ENCODE peak calls at places on chromosomes 7 and 10, in seven cellular contexts. V is body of pancreas, A is uterus, T is H54, G is stomach, S is thyroid gland, O is K562. K is an unnamed sample.

GRCh38 chr7:130995252-130996081 is 261.5 kb upstream of the KLF14 start:
- DNase-seq in V (peak), A (no peak), T (no peak), G (peak), S (no peak), O (no peak), K (no peak)

GRCh38 chr10:30396708-30397107 is 37.3 kb upstream of the MAP3K8 start:
- DNase-seq in V (no peak), A (no peak), T (no peak), G (no peak), S (no peak), O (no peak), K (no peak)

GRCh38 chr7:137916980-137917645 is 70.3 kb upstream of the DGKI start:
- DNase-seq in V (no peak), A (no peak), T (no peak), G (no peak), S (peak), O (no peak), K (no peak)

GRCh38 chr10:44016589-44017482 is 368.1 kb downstream of the CXCL12 start:
- DNase-seq in V (no peak), A (peak), T (no peak), G (no peak), S (no peak), O (no peak), K (no peak)

GRCh38 chr7:113076703-113077102 is 9.9 kb downstream of the GPR85 start:
- DNase-seq in V (no peak), A (no peak), T (no peak), G (no peak), S (no peak), O (no peak), K (no peak)

GRCh38 chr7:34277016-34277800 is 371.9 kb downstream of the BMPER start:
- DNase-seq in V (no peak), A (no peak), T (no peak), G (no peak), S (no peak), O (no peak), K (no peak)

GRCh38 chr7:46315891-46316290 is 394.8 kb upstream of the IGFBP3 start:
- DNase-seq in V (no peak), A (no peak), T (no peak), G (no peak), S (no peak), O (no peak), K (no peak)

GRCh38 chr7:120360918-120361317 is 87.9 kb downstream of the KCND2 start:
- DNase-seq in V (no peak), A (no peak), T (no peak), G (no peak), S (no peak), O (no peak), K (no peak)

GRCh38 chr7:71193099-71193810 is 61.3 kb downstream of the GALNT17 start:
- DNase-seq in V (no peak), A (no peak), T (no peak), G (no peak), S (no peak), O (no peak), K (no peak)

GRCh38 chr7:151425670-151426075 is 14.3 kb downstream of the CRYGN start:
- DNase-seq in V (no peak), A (no peak), T (no peak), G (no peak), S (no peak), O (no peak), K (no peak)

GRCh38 chr10:3226960-3227724 is 54.6 kb upstream of the PITRM1 start:
- DNase-seq in V (no peak), A (no peak), T (peak), G (no peak), S (no peak), O (no peak), K (no peak)

GRCh38 chr7:127976056-127976455 is 55.2 kb downstream of the LRRC4 start:
- DNase-seq in V (no peak), A (no peak), T (no peak), G (peak), S (no peak), O (no peak), K (no peak)

GRCh38 chr10:73969224-73969811 is 28.6 kb upstream of the VCL start:
- DNase-seq in V (no peak), A (no peak), T (no peak), G (no peak), S (no peak), O (no peak), K (no peak)

GRCh38 chr7:20588678-20589077 is 26.8 kb upstream of the ABCB5 start:
- DNase-seq in V (no peak), A (no peak), T (no peak), G (no peak), S (no peak), O (no peak), K (no peak)

GRCh38 chr7:123751816-123752215 is 3.0 kb upstream of the WASL start:
- DNase-seq in V (no peak), A (no peak), T (no peak), G (no peak), S (no peak), O (no peak), K (peak)

GRCh38 chr7:110224643-110225042 is 866.3 kb upstream of the LRRN3 start:
- DNase-seq in V (peak), A (no peak), T (no peak), G (no peak), S (no peak), O (no peak), K (no peak)

GRCh38 chr10:60350400-60350799 is 39.3 kb downstream of the ANK3 start:
- DNase-seq in V (peak), A (no peak), T (no peak), G (no peak), S (no peak), O (no peak), K (no peak)

GRCh38 chr7:45219801-45220200 is 62.2 kb downstream of the RAMP3 start:
- DNase-seq in V (no peak), A (no peak), T (no peak), G (no peak), S (no peak), O (no peak), K (no peak)

GRCh38 chr10:120963053-120963533 is 111.9 kb downstream of the WDR11 start:
- DNase-seq in V (no peak), A (no peak), T (no peak), G (no peak), S (peak), O (no peak), K (no peak)

GRCh38 chr10:3468919-3469638 is 296.5 kb upstream of the PITRM1 start:
- DNase-seq in V (no peak), A (peak), T (peak), G (no peak), S (no peak), O (no peak), K (no peak)

GRCh38 chr7:106538638-106539037 is 122.3 kb downstream of the CCDC71L start:
- DNase-seq in V (no peak), A (no peak), T (no peak), G (no peak), S (no peak), O (no peak), K (no peak)

GRCh38 chr10:63596924-63597323 is 75.7 kb downstream of the REEP3 start:
- DNase-seq in V (no peak), A (no peak), T (no peak), G (no peak), S (no peak), O (no peak), K (no peak)

GRCh38 chr10:98168766-98169165 is 34.3 kb downstream of the R3HCC1L start:
- DNase-seq in V (no peak), A (no peak), T (no peak), G (no peak), S (no peak), O (no peak), K (no peak)

GRCh38 chr7:46854958-46855473 is 726.9 kb downstream of the TNS3 start:
- DNase-seq in V (no peak), A (no peak), T (no peak), G (no peak), S (no peak), O (no peak), K (no peak)

GRCh38 chr7:13908667-13909382 is 80.6 kb downstream of the ETV1 start:
- DNase-seq in V (no peak), A (no peak), T (no peak), G (no peak), S (no peak), O (no peak), K (no peak)

GRCh38 chr7:91314591-91315323 is 50.5 kb downstream of the FZD1 start:
- DNase-seq in V (no peak), A (no peak), T (no peak), G (no peak), S (no peak), O (no peak), K (no peak)

GRCh38 chr7:29278362-29279070 is 83.9 kb downstream of the CHN2 start:
- DNase-seq in V (peak), A (no peak), T (no peak), G (no peak), S (no peak), O (no peak), K (no peak)

GRCh38 chr10:86347856-86348255 is 18.7 kb downstream of the GRID1 start:
- DNase-seq in V (no peak), A (no peak), T (no peak), G (no peak), S (no peak), O (no peak), K (no peak)

GRCh38 chr10:15374156-15374555 is 3.1 kb upstream of the FAM171A1 start:
- DNase-seq in V (no peak), A (no peak), T (no peak), G (no peak), S (no peak), O (no peak), K (no peak)

GRCh38 chr10:128936392-128936791 is 530.6 kb upstream of the MGMT start:
- DNase-seq in V (no peak), A (no peak), T (no peak), G (no peak), S (no peak), O (no peak), K (no peak)

DNA sequence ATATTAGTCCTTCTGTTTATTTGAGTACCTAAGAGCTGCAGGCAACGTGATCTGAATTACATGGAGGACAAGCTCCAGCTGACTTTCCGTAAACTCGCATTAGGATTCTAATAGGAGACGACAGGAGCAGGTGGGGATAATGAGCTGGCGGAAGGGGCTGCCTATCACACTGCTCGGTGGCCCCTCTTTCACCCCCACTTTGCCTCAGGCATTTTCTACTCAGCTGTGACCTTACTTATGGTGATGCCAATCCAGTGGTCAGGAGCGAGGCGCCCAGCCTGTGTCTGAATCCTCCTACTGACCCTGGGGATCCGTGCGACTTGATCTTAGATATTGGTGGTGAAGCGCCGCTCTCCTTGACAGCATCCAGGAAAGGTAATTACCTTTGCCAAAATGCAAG is at the start of gene C7orf33:
- DNase-seq in V (no peak), A (no peak), T (no peak), G (no peak), S (no peak), O (no peak), K (no peak)
- TF ChIP-seq POLR2A in V (no peak), A (no peak), T (no peak), G (no peak), S (no peak), O (no peak), K (no peak)

GRCh38 chr7:964401-965231 is 10.1 kb upstream of the ADAP1 start:
- DNase-seq in V (no peak), A (peak), T (peak), G (no peak), S (no peak), O (no peak), K (no peak)
- TF ChIP-seq POLR2A in V (no peak), A (no peak), T (no peak), G (no peak), S (no peak), O (no peak), K (no peak)

GRCh38 chr7:6447589-6448210 is at the start of gene DAGLB:
- DNase-seq in V (peak), A (peak), T (peak), G (peak), S (peak), O (peak), K (peak)
- TF ChIP-seq POLR2A in V (peak), A (peak), T (peak), G (no peak), S (peak), O (peak), K (peak)

GRCh38 chr10:69220041-69220451 is at the start of gene HKDC1:
- DNase-seq in V (peak), A (no peak), T (no peak), G (no peak), S (peak), O (no peak), K (no peak)
- TF ChIP-seq POLR2A in V (peak), A (no peak), T (no peak), G (no peak), S (peak), O (no peak), K (no peak)

K was measured in erythroblast.